ENCODE peak calls at places on chromosome 11, in four cellular contexts. Y is occipital lobe, C is NCI-H345, L is adrenal gland. P is an unnamed sample.
A peak's percentile ranks its signal among the peaks of the same experiment; 100 is the strongest.

GRCh38 chr11:41872458-41872857 is 413.0 kb upstream of the LRRC4C start:
- DNase-seq in Y (no peak), C (no peak), L (no peak), P (no peak)

GRCh38 chr11:27857014-27857413 is 156.8 kb upstream of the BDNF start:
- DNase-seq in Y (no peak), C (no peak), L (no peak), P (peak; percentile 2)

GRCh38 chr11:12275818-12276217 is 101.6 kb upstream of the PARVA start:
- DNase-seq in Y (no peak), C (no peak), L (no peak), P (no peak)

GRCh38 chr11:20980736-20981135 is 311.4 kb downstream of the NELL1 start:
- DNase-seq in Y (no peak), C (no peak), L (no peak), P (no peak)

GRCh38 chr11:58832246-58832645 is 12.3 kb downstream of the GLYATL2 start:
- DNase-seq in Y (no peak), C (no peak), L (no peak), P (no peak)

GRCh38 chr11:134905966-134906955 is 494.2 kb upstream of the B3GAT1 start:
- DNase-seq in Y (no peak), C (peak; percentile 64), L (no peak), P (no peak)

GRCh38 chr11:120068114-120068573 is 69.8 kb downstream of the TRIM29 start:
- DNase-seq in Y (no peak), C (no peak), L (no peak), P (peak; percentile 10)

GRCh38 chr11:119320593-119321524 is 3.9 kb upstream of the MCAM start:
- DNase-seq in Y (no peak), C (no peak), L (peak; percentile 38), P (no peak)

GRCh38 chr11:35893796-35894475 is 49.9 kb upstream of the LDLRAD3 start:
- DNase-seq in Y (no peak), C (peak; percentile 34), L (no peak), P (peak; percentile 55)

GRCh38 chr11:68690671-68691401 is 6.5 kb downstream of the GAL start:
- DNase-seq in Y (no peak), C (no peak), L (no peak), P (no peak)

GRCh38 chr11:29318134-29318845 is 698.5 kb downstream of the KCNA4 start:
- DNase-seq in Y (no peak), C (no peak), L (no peak), P (no peak)

GRCh38 chr11:67054851-67055523 is 1.7 kb upstream of the RHOD start:
- DNase-seq in Y (no peak), C (no peak), L (peak; percentile 98), P (peak; percentile 89)

GRCh38 chr11:104772806-104773241 is 125.4 kb downstream of the CASP12 start:
- DNase-seq in Y (no peak), C (no peak), L (peak; percentile 4), P (no peak)

GRCh38 chr11:120564573-120565301 is 53.2 kb downstream of the GRIK4 start:
- DNase-seq in Y (peak; percentile 70), C (no peak), L (peak; percentile 82), P (peak; percentile 27)

GRCh38 chr11:74262725-74263124 is 48.7 kb downstream of the P4HA3 start:
- DNase-seq in Y (no peak), C (no peak), L (no peak), P (no peak)

GRCh38 chr11:12455938-12456337 is 78.6 kb downstream of the PARVA start:
- DNase-seq in Y (no peak), C (no peak), L (no peak), P (no peak)

GRCh38 chr11:31872074-31872440 is 60.9 kb upstream of the PAX6 start:
- DNase-seq in Y (no peak), C (no peak), L (no peak), P (no peak)

GRCh38 chr11:117905524-117905923 is 23.7 kb downstream of the TMPRSS13 start:
- DNase-seq in Y (no peak), C (no peak), L (no peak), P (no peak)

GRCh38 chr11:120183701-120184141 is 27.1 kb upstream of the OAF start:
- DNase-seq in Y (no peak), C (no peak), L (no peak), P (no peak)

GRCh38 chr11:70002433-70002832 is 75.7 kb upstream of the ANO1 start:
- DNase-seq in Y (no peak), C (no peak), L (no peak), P (no peak)

P was measured in body of pancreas.